ENCODE peak calls at places on chromosomes 7 and 10, in seven cellular contexts. R is GM23338, Q is body of pancreas, A is pancreas, E is thyroid gland, K is dorsolateral prefrontal cortex, C is GM06990. G is an unnamed sample.

GRCh38 chr7:1872191-1873069 is 202.4 kb downstream of the ELFN1 start:
- DNase-seq in C (no peak), A (no peak), E (peak), Q (no peak), K (no peak), R (no peak), G (no peak)

GRCh38 chr7:27966219-27966780 is 214.3 kb downstream of the JAZF1 start:
- DNase-seq in R (no peak), E (no peak), Q (no peak), A (no peak), K (no peak), C (no peak), G (no peak)

GRCh38 chr10:93006435-93007039 is 54.1 kb upstream of the CYP26C1 start:
- DNase-seq in R (peak), A (no peak), K (no peak), Q (no peak), E (no peak), C (no peak), G (peak)

GRCh38 chr10:89342219-89342966 is 14.6 kb downstream of the IFIT3 start:
- DNase-seq in C (no peak), A (no peak), E (peak), Q (no peak), R (no peak), K (peak), G (no peak)

GRCh38 chr7:150430465-150431085 is 19.9 kb upstream of the GIMAP8 start:
- DNase-seq in R (no peak), K (peak), A (no peak), Q (peak), C (no peak), E (no peak), G (no peak)

GRCh38 chr7:5526190-5527037 is 102.8 kb upstream of the TNRC18 start:
- DNase-seq in E (peak), K (peak), Q (peak), R (peak), C (peak), A (no peak), G (no peak)

GRCh38 chr10:44378626-44379025 is 6.3 kb downstream of the CXCL12 start:
- DNase-seq in K (no peak), Q (no peak), E (peak), C (no peak), A (no peak), R (no peak), G (no peak)

GRCh38 chr7:2431260-2431867 is 28.0 kb downstream of the CHST12 start:
- DNase-seq in R (peak), A (no peak), C (no peak), K (no peak), E (no peak), Q (no peak), G (no peak)

GRCh38 chr7:83861-84632 is 108.3 kb upstream of the FAM20C start:
- DNase-seq in K (peak), C (no peak), Q (peak), A (no peak), R (no peak), E (no peak), G (no peak)

GRCh38 chr7:34104992-34105391 is 199.7 kb downstream of the BMPER start:
- DNase-seq in R (no peak), C (no peak), K (no peak), E (no peak), A (no peak), Q (no peak), G (no peak)

GRCh38 chr7:29449569-29450260 is 113.9 kb upstream of the PRR15 start:
- DNase-seq in R (no peak), E (no peak), A (no peak), C (no peak), Q (no peak), K (no peak), G (no peak)

GRCh38 chr7:33964417-33965115 is 59.2 kb downstream of the BMPER start:
- DNase-seq in E (no peak), C (no peak), A (no peak), Q (no peak), K (no peak), R (no peak), G (no peak)

GRCh38 chr7:107079212-107079940 is 34.9 kb downstream of the PRKAR2B start:
- DNase-seq in R (no peak), C (no peak), K (no peak), E (no peak), Q (no peak), A (no peak), G (no peak)

GRCh38 chr7:75856562-75856961 is 22.3 kb upstream of the RHBDD2 start:
- DNase-seq in R (no peak), A (no peak), Q (no peak), C (no peak), E (no peak), K (no peak), G (no peak)

GRCh38 chr7:34034728-34035127 is 129.4 kb downstream of the BMPER start:
- DNase-seq in E (no peak), C (no peak), Q (no peak), A (no peak), R (no peak), K (no peak), G (no peak)

GRCh38 chr7:116213361-116214155 is 3.2 kb downstream of the TES start:
- DNase-seq in Q (no peak), R (no peak), A (no peak), E (no peak), C (no peak), K (no peak), G (no peak)

GRCh38 chr10:7811000-7811399 is 7.3 kb upstream of the TAF3 start:
- DNase-seq in C (no peak), Q (no peak), K (no peak), A (no peak), E (no peak), R (no peak), G (no peak)

GRCh38 chr10:59694936-59695335 is 14.7 kb downstream of the SLC16A9 start:
- DNase-seq in R (no peak), Q (no peak), C (no peak), K (no peak), A (no peak), E (no peak), G (no peak)

GRCh38 chr7:97555845-97556431 is 175.9 kb upstream of the TAC1 start:
- DNase-seq in A (no peak), E (no peak), Q (no peak), R (peak), C (no peak), K (no peak), G (no peak)

GRCh38 chr7:81232084-81232799 is 313.4 kb upstream of the SEMA3C start:
- DNase-seq in E (peak), A (peak), K (no peak), Q (peak), R (no peak), C (no peak), G (no peak)

GRCh38 chr7:4115941-4116610 is 566.0 kb upstream of the FOXK1 start:
- DNase-seq in A (no peak), E (no peak), K (no peak), C (no peak), R (no peak), Q (no peak), G (no peak)

GRCh38 chr7:51679358-51679757 is 362.7 kb upstream of the COBL start:
- DNase-seq in C (no peak), R (no peak), K (no peak), Q (no peak), A (no peak), E (no peak), G (no peak)

GRCh38 chr7:12139421-12139820 is 71.7 kb upstream of the TMEM106B start:
- DNase-seq in K (no peak), C (no peak), Q (no peak), A (no peak), E (no peak), R (no peak), G (no peak)

GRCh38 chr7:47000561-47000960 is 581.4 kb downstream of the TNS3 start:
- DNase-seq in Q (no peak), K (no peak), R (no peak), A (no peak), C (no peak), E (no peak), G (no peak)

GRCh38 chr10:106573106-106573505 is 591.4 kb downstream of the SORCS1 start:
- DNase-seq in E (no peak), R (no peak), A (no peak), Q (no peak), K (no peak), C (no peak), G (no peak)

GRCh38 chr10:110822708-110823291 is 48.9 kb upstream of the PDCD4 start:
- DNase-seq in Q (peak), R (peak), K (no peak), C (no peak), A (peak), E (peak), G (no peak)

GRCh38 chr10:31630866-31631567 is 297.6 kb downstream of the ARHGAP12 start:
- DNase-seq in K (no peak), R (no peak), E (no peak), A (no peak), C (no peak), Q (no peak), G (no peak)

GRCh38 chr7:117034851-117035462 is 81.7 kb downstream of the ST7 start:
- DNase-seq in K (no peak), E (no peak), Q (no peak), A (no peak), C (no peak), R (no peak), G (no peak)

GRCh38 chr10:71970869-71971268 is 6.7 kb downstream of the CHST3 start:
- DNase-seq in E (peak), C (no peak), R (no peak), Q (no peak), K (no peak), A (no peak), G (no peak)

GRCh38 chr10:12707461-12708185 is 293.9 kb downstream of the CCDC3 start:
- DNase-seq in K (no peak), A (peak), C (no peak), R (peak), Q (no peak), E (peak), G (no peak)

GRCh38 chr10:12042409-12042796 is 206 bp downstream of the UPF2 start:
- DNase-seq in E (peak), A (no peak), K (no peak), C (no peak), Q (no peak), R (peak), G (peak)

GRCh38 chr7:2735744-2736143 is 47.7 kb downstream of the AMZ1 start:
- DNase-seq in R (no peak), C (no peak), E (no peak), K (no peak), A (no peak), Q (no peak), G (no peak)

GRCh38 chr10:119135517-119135890 is 30.0 kb downstream of the SFXN4 start:
- DNase-seq in K (no peak), E (no peak), Q (no peak), R (no peak), C (no peak), A (no peak), G (no peak)

GRCh38 chr10:119138341-119139306 is 26.9 kb downstream of the SFXN4 start:
- DNase-seq in K (no peak), C (no peak), R (no peak), Q (no peak), A (no peak), E (no peak), G (no peak)

GRCh38 chr10:119136084-119136483 is 29.4 kb downstream of the SFXN4 start:
- DNase-seq in K (no peak), A (no peak), E (no peak), C (no peak), R (no peak), Q (no peak), G (no peak)

GRCh38 chr10:119140603-119141245 is 24.8 kb downstream of the SFXN4 start:
- DNase-seq in C (no peak), A (no peak), E (no peak), R (no peak), Q (no peak), K (no peak), G (no peak)

DNA sequence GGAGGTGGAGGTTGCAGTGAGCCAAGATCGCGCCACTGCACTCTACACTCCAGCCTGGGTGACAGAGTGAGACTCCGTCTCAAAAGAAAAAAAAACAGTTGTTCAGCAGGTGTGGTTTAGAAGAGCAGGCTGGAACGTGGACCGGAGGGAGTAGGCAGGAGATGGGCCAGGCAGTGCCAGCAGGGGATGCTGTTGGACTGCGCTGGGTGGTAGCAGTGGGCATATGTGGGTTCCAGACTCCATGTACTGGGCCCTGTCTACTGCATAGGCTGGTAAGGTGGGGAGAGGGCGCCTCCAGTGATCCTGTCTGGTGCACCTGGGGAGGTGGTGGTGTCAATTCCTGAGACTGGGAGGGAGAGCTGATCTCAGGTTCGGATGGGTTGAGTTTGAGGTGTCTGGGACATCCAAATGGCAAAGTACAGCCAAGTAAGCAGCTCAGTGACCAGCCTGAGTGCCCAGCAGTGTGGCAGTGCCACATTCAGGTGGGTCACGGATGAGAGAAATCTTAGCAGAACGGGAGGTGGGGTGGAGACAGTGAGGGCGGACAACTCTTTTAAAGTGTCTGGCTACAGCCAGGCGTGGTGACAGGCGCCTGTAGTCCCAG is 25.9 kb downstream of the SFXN4 start:
- DNase-seq in A (no peak), C (no peak), R (peak), E (peak), Q (no peak), K (peak), G (peak)
- TF ChIP-seq CTCF in A (no peak), C (peak), R (peak), E (peak), Q (peak), K (peak), G (peak)

GRCh38 chr7:44375236-44375699 is 49.9 kb upstream of the CAMK2B start:
- DNase-seq in A (no peak), C (no peak), E (peak), Q (no peak), K (peak), R (peak), G (no peak)
- TF ChIP-seq CTCF in A (no peak), C (peak), E (no peak), Q (peak), K (peak), R (peak), G (peak)

GRCh38 chr7:32360127-32360526 is 130.1 kb downstream of the LSM5 start:
- DNase-seq in Q (no peak), K (no peak), R (no peak), C (no peak), E (no peak), A (no peak), G (no peak)

GRCh38 chr7:32357535-32358277 is 132.5 kb downstream of the LSM5 start:
- DNase-seq in A (no peak), Q (no peak), E (no peak), K (no peak), C (no peak), R (peak), G (no peak)
- TF ChIP-seq CTCF in A (no peak), Q (no peak), E (no peak), K (peak), C (peak), R (peak), G (no peak)

GRCh38 chr7:93860261-93860660 is 30.3 kb downstream of the TFPI2 start:
- DNase-seq in R (no peak), C (no peak), A (no peak), Q (no peak), K (no peak), E (no peak), G (no peak)

GRCh38 chr7:93858857-93859256 is 31.7 kb downstream of the TFPI2 start:
- DNase-seq in C (no peak), A (no peak), R (no peak), E (no peak), K (no peak), Q (no peak), G (no peak)

GRCh38 chr7:93862651-93863050 is 27.9 kb downstream of the TFPI2 start:
- DNase-seq in Q (no peak), R (no peak), K (no peak), E (no peak), A (no peak), C (no peak), G (no peak)

GRCh38 chr7:93856319-93856718 is 34.2 kb downstream of the TFPI2 start:
- DNase-seq in Q (no peak), E (no peak), A (no peak), K (no peak), R (no peak), C (peak), G (no peak)

GRCh38 chr7:93861325-93861949 is 29.1 kb downstream of the TFPI2 start:
- DNase-seq in A (no peak), Q (no peak), E (no peak), R (peak), K (no peak), C (no peak), G (no peak)
- TF ChIP-seq CTCF in A (no peak), Q (no peak), E (no peak), R (peak), K (peak), C (no peak), G (no peak)

DNA sequence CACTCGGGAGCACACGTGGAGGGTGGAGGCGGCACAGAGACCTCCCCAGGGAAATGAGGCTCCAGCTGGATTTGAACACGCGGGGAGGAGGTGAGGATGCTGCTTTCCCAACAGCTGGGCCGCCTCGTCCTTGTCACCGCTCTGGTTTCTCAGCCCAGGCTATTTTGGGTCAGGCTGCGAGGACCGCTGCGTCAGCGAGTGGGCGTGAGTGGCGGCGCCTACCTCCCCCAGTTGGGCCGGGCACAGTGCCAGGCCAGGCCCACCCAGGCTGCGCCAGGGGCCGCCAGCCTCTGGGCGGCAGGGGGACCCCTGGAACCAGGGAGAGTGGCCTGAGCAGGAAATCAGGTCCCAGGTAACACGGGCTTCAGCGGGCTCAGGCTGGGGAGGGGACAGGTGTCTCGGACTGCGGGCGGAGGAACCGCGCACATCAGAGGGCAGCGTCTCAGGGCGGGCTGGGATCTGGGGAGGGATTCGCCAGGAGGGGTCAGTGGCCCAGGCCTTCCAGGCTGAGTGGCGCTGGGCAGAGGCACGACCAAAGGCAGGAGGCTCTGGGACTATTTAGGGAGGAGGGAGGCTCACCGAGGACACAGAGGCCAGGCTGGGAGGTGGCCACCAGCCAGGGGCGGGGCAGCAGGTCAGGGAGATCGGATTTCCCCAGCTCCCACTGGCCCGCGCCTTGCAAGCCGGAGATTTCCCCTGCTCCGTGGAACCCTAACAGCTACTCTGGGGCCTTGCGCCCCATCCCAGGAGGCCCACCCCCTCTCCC is 125.2 kb upstream of the RET start:
- DNase-seq in K (peak), C (no peak), R (peak), A (peak), E (peak), Q (peak), G (no peak)
- TF ChIP-seq CTCF in K (no peak), C (no peak), R (peak), A (no peak), E (no peak), Q (no peak), G (no peak)

GRCh38 chr7:127557803-127558202 is 27.6 kb downstream of the GCC1 start:
- DNase-seq in K (no peak), C (no peak), A (no peak), Q (no peak), E (no peak), R (no peak), G (no peak)
- TF ChIP-seq CTCF in K (no peak), C (no peak), A (no peak), Q (no peak), E (no peak), R (no peak), G (no peak)

GRCh38 chr10:130160775-130161174 is 24.6 kb downstream of the GLRX3 start:
- DNase-seq in K (no peak), R (peak), E (no peak), C (no peak), A (no peak), Q (no peak), G (no peak)
- TF ChIP-seq CTCF in K (no peak), R (peak), E (no peak), C (peak), A (no peak), Q (no peak), G (peak)

DNA sequence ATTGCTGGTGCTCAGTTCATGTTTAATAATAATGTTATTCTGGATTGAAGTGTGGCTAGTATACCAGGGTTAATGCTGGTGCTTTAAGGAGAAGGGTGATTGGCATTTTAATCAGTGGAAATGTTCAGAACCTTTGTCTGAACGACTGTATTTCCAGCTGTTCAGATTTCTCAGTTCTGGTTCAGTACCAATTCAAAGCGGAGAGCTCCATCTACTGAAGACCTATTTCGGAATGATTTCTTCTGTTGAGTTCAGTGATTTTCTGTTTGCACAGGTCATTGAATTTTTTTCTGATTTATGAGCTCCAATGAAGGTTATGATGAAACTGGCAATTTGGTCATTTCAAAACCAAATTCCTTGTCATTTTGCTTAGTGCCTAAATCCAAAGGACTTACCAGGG is 160.1 kb downstream of the EXOC4 start:
- DNase-seq in C (no peak), A (no peak), Q (no peak), R (no peak), K (no peak), E (no peak), G (no peak)
- TF ChIP-seq CTCF in C (no peak), A (no peak), Q (no peak), R (no peak), K (peak), E (no peak), G (no peak)

G was measured in GM10248.